ENCODE peak calls at places on chromosomes 4 and X, in four cellular contexts. N is RWPE1, E is upper lobe of right lung, W is right lobe of liver. P is an unnamed sample.

GRCh38 chr4:54333657-54334056 is 104.6 kb downstream of the PDGFRA start:
- DNase-seq in N (no peak), E (no peak), W (no peak), P (no peak)

GRCh38 chrX:148878371-148878770 is 378.0 kb downstream of the AFF2 start:
- DNase-seq in N (peak), E (no peak), W (no peak), P (peak)

GRCh38 chr4:3354455-3354811 is 61.6 kb downstream of the RGS12 start:
- DNase-seq in N (no peak), E (no peak), W (no peak), P (no peak)

GRCh38 chrX:54675762-54676161 is 122.3 kb downstream of the ITIH6 start:
- DNase-seq in N (no peak), E (no peak), W (no peak), P (no peak)

GRCh38 chrX:151688695-151689094 is 6.6 kb upstream of the PRRG3 start:
- DNase-seq in N (no peak), E (no peak), W (no peak), P (no peak)

GRCh38 chr4:15753786-15754185 is 24.3 kb upstream of the CD38 start:
- DNase-seq in N (no peak), E (no peak), W (peak), P (peak)

GRCh38 chrX:84046403-84046984 is 141.5 kb downstream of the RPS6KA6 start:
- DNase-seq in N (peak), E (no peak), W (no peak), P (no peak)

GRCh38 chr4:38985363-38986065 is 46.7 kb downstream of the TMEM156 start:
- DNase-seq in N (no peak), E (no peak), W (no peak), P (no peak)

GRCh38 chr4:113760094-113760851 is 1.3 kb downstream of the CAMK2D start:
- DNase-seq in N (peak), E (peak), W (peak), P (peak)

GRCh38 chr4:63169836-63170235 is 1239.4 kb downstream of the TECRL start:
- DNase-seq in N (no peak), E (no peak), W (no peak), P (no peak)

GRCh38 chrX:151974336-151975227 is at the start of gene GABRE:
- DNase-seq in N (peak), E (peak), W (peak), P (no peak)

GRCh38 chr4:80266267-80266901 is at the start of gene FGF5:
- DNase-seq in N (peak), E (peak), W (no peak), P (peak)

GRCh38 chr4:6472387-6473263 is at the start of gene PPP2R2C:
- DNase-seq in N (no peak), E (peak), W (no peak), P (no peak)

GRCh38 chrX:13014111-13015094 is 30.0 kb downstream of the FAM9C start:
- DNase-seq in N (no peak), E (no peak), W (no peak), P (no peak)

GRCh38 chr4:159018062-159018629 is 84.7 kb upstream of the RAPGEF2 start:
- DNase-seq in N (no peak), E (no peak), W (no peak), P (no peak)

GRCh38 chr4:56467284-56468096 is at the start of gene SRP72:
- DNase-seq in N (peak), E (peak), W (peak), P (peak)

DNA sequence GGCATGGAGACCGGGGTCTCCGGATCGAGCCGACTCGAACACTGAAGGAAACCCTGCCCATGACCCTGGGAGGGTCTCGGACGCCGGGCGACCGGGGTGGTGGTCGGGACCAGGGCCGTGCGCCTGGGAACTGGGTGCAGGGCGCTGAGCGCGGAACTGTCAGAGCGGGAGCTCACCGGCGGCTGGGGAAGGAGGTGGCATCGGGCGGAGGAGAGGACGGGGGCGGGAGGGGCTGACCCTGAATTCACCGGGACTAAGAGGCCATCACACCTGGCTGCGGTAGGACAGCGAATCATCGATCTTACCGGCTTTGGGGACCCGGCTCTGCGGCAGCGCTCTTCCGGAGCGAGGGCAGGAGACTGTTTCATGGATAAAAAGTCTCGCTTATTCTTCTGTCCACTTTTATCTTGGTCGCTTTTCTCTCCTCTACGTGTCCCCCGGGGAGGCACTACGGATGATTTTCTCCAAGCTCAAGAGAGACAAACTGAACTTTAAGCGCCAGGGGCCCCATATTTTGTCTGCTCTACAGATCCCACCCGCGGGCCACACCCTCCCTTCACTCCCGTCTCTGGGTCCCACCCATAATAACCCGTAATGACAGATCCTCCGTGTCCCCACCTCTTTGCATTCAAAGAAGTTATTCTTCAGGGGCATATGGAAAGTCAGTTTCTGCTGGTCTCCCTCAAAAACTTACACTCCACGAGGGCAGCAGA is at the start of gene CORIN:
- DNase-seq in N (peak), E (peak), W (peak), P (no peak)
- H3K27ac ChIP-seq in N (no peak), E (no peak), W (no peak), P (no peak)

GRCh38 chrX:66360894-66361293 is 196.8 kb downstream of the HEPH start:
- DNase-seq in N (no peak), E (no peak), W (no peak), P (no peak)
- TF ChIP-seq CTCF in N (no peak), E (no peak), W (no peak), P (no peak)

GRCh38 chr4:1307951-1308735 is 18.5 kb downstream of the MAEA start:
- DNase-seq in N (no peak), E (no peak), W (peak), P (no peak)

GRCh38 chr4:1312821-1313640 is 23.3 kb downstream of the MAEA start:
- DNase-seq in N (no peak), E (no peak), W (peak), P (no peak)

GRCh38 chr4:1310796-1311715 is 21.4 kb downstream of the MAEA start:
- DNase-seq in N (no peak), E (peak), W (peak), P (no peak)

GRCh38 chr4:1309261-1310010 is 19.7 kb downstream of the MAEA start:
- DNase-seq in N (peak), E (peak), W (peak), P (peak)

DNA sequence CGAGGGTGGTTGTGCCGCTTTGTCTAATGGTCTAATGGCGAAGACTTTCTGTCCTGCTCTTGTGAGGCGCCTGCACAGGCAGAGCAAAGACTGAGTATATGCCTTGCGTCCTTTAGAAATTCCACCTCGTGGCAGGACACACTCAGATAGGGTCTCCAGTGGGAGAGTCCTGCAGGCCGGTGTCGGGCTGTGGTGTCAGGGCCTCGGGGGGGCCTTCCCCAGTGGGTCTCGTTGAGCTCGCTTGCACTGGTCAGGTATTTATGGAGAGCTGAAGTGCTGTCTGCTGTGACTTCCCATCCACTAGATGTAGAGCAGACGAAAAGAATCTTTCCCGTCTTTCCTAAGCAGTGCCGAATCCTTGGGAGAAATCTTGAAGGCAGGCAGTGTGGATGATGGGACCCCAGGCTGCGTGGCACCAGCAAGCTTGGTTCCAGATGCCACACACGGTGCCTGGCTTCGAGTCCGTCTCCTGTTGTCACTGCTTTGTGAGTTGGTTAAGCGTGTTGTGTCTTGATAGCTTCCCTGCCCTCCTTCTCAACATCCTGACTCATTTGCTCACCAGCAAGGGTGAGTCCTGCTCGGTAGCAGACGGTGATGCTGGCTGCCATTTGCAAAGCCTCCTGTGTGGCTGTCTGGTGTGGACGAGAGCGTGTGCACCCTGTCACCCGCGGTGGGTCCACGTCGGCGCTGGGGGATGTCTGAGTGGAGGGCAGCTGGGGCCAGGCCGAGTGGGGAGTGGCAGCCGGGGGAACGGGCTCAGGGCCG is 20.5 kb downstream of the MAEA start:
- DNase-seq in N (peak), E (peak), W (peak), P (no peak)
- H3K27ac ChIP-seq in N (peak), E (peak), W (peak), P (peak)

DNA sequence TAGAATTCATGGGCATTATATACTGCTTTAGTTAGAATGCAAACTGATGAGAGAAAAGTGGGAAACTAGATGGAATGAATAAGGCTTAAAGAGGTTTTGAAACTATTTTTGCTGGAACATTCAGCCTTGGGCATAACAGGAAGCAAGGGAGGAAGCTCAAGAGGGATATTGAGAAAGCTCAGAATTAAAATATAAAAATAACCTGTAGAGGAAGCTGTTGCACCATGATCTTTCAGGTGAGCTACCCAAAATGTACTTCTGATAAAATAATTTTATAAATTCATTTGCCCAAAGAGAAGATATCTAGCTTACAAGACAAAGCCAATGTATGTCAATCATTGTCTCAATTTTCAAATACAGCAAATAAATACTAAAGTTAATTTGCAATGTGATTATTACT is 11.3 kb downstream of the GC start:
- DNase-seq in N (no peak), E (no peak), W (no peak), P (no peak)
- TF ChIP-seq CTCF in N (no peak), E (peak), W (peak), P (no peak)

P was measured in brain microvascular endothelial cell.